ENCODE peak calls at places on chromosomes 7 and 10, in nine cellular contexts. H is ovary, W is amygdala, L is mucosa of gallbladder, R is AG08396, C is left cardiac atrium, O is LoVo, P is cortex of kidney, T is pons. F is an unnamed sample.

GRCh38 chr10:79406683-79407396 is 38.6 kb downstream of the ZCCHC24 start:
- DNase-seq in H (peak), W (no peak), L (no peak), R (no peak), C (peak), O (no peak), P (no peak), T (no peak), F (no peak)

GRCh38 chr10:8712653-8713052 is 658.2 kb downstream of the GATA3 start:
- DNase-seq in H (no peak), W (no peak), L (no peak), R (no peak), C (no peak), O (no peak), P (no peak), T (no peak), F (no peak)

GRCh38 chr10:69438531-69439349 is 12.5 kb upstream of the TSPAN15 start:
- DNase-seq in H (no peak), W (no peak), L (no peak), R (no peak), C (no peak), O (peak), P (no peak), T (no peak), F (peak)

GRCh38 chr7:127983804-127984332 is 47.4 kb downstream of the LRRC4 start:
- DNase-seq in H (no peak), W (no peak), L (no peak), R (no peak), C (no peak), O (peak), P (no peak), T (no peak), F (peak)

GRCh38 chr7:78063758-78064157 is 265.2 kb downstream of the PHTF2 start:
- DNase-seq in H (no peak), W (no peak), L (no peak), R (no peak), C (no peak), O (no peak), P (no peak), T (no peak), F (no peak)

GRCh38 chr7:17912536-17913235 is 27.6 kb downstream of the SNX13 start:
- DNase-seq in H (no peak), W (no peak), L (no peak), R (no peak), C (no peak), O (no peak), P (no peak), T (no peak), F (no peak)

GRCh38 chr10:88042162-88043100 is 179.0 kb downstream of the PTEN start:
- DNase-seq in H (no peak), W (no peak), L (no peak), R (peak), C (no peak), O (no peak), P (no peak), T (no peak), F (peak)

GRCh38 chr10:132560248-132560731 is 22.7 kb downstream of the INPP5A start:
- DNase-seq in H (no peak), W (no peak), L (no peak), R (peak), C (no peak), O (no peak), P (no peak), T (no peak), F (no peak)

GRCh38 chr7:29552392-29552791 is 11.2 kb upstream of the PRR15 start:
- DNase-seq in H (no peak), W (no peak), L (no peak), R (no peak), C (no peak), O (no peak), P (no peak), T (no peak), F (no peak)

GRCh38 chr10:103842605-103843004 is 12.8 kb downstream of the SH3PXD2A start:
- DNase-seq in H (no peak), W (no peak), L (no peak), R (no peak), C (no peak), O (no peak), P (no peak), T (no peak), F (no peak)